ENCODE peak calls at places on chromosome 10, in four cellular contexts. I is HS-27A; F is OCI-M1; H is central memory CD4-positive, alpha-beta T cell. A is an unnamed sample.

GRCh38 chr10:43648083-43648391 is 644 bp downstream of the ZNF32 start:
- DNase-seq in I (no peak), F (no peak), H (no peak), A (no peak)

GRCh38 chr10:126646101-126646500 is 24.4 kb downstream of the C10orf90 start:
- DNase-seq in I (no peak), F (no peak), H (no peak), A (no peak)

GRCh38 chr10:55550241-55550640 is 749.2 kb upstream of the PCDH15 start:
- DNase-seq in I (no peak), F (peak), H (no peak), A (no peak)

GRCh38 chr10:84822926-84823325 is 494.5 kb downstream of the CCSER2 start:
- DNase-seq in I (no peak), F (no peak), H (no peak), A (no peak)

GRCh38 chr10:132209130-132209529 is 22.4 kb downstream of the DPYSL4 start:
- DNase-seq in I (no peak), F (no peak), H (no peak), A (no peak)

GRCh38 chr10:42972946-42973345 is 103.9 kb upstream of the RET start:
- DNase-seq in I (no peak), F (peak), H (no peak), A (no peak)

GRCh38 chr10:126597206-126597605 is 73.3 kb downstream of the C10orf90 start:
- DNase-seq in I (no peak), F (no peak), H (no peak), A (no peak)

GRCh38 chr10:43027331-43027955 is 49.4 kb upstream of the RET start:
- DNase-seq in I (no peak), F (no peak), H (no peak), A (no peak)